ENCODE peak calls at places on chromosomes 13 and 19, in six cellular contexts. H is cardiac septum, T is GF-D8, V is NCI-H345, O is left ventricle myocardium inferior, N is cardiac fibroblast. C is an unnamed sample.

GRCh38 chr19:55062735-55063491 is at the start of gene RDH13:
- DNase-seq in H (peak), T (peak), V (peak), O (peak), N (peak), C (peak)

GRCh38 chr13:110108348-110109139 is 198.4 kb downstream of the COL4A1 start:
- DNase-seq in H (peak), T (peak), V (peak), O (peak), N (peak), C (peak)

GRCh38 chr19:41328157-41328817 is 18.3 kb downstream of the CCDC97 start:
- DNase-seq in H (no peak), T (no peak), V (no peak), O (no peak), N (no peak), C (no peak)

GRCh38 chr13:21898461-21898860 is 227.6 kb downstream of the FGF9 start:
- DNase-seq in H (no peak), T (no peak), V (no peak), O (no peak), N (no peak), C (no peak)

GRCh38 chr19:32336259-32337111 is 8.9 kb upstream of the ZNF507 start:
- DNase-seq in H (no peak), T (no peak), V (no peak), O (peak), N (peak), C (no peak)

GRCh38 chr13:76454991-76455390 is 431.2 kb downstream of the KCTD12 start:
- DNase-seq in H (no peak), T (no peak), V (no peak), O (no peak), N (no peak), C (no peak)

GRCh38 chr13:50282016-50282415 is 266.8 kb downstream of the KCNRG start:
- DNase-seq in H (no peak), T (no peak), V (no peak), O (no peak), N (no peak), C (no peak)

GRCh38 chr13:69553976-69554375 is 553.6 kb upstream of the ATXN8OS start:
- DNase-seq in H (no peak), T (no peak), V (no peak), O (no peak), N (no peak), C (no peak)

GRCh38 chr19:30387311-30388115 is 15.3 kb downstream of the ZNF536 start:
- DNase-seq in H (peak), T (no peak), V (no peak), O (peak), N (no peak), C (no peak)

GRCh38 chr13:92143766-92144165 is 745.3 kb downstream of the GPC5 start:
- DNase-seq in H (no peak), T (no peak), V (no peak), O (no peak), N (no peak), C (no peak)

GRCh38 chr13:76887070-76887563 is 912 bp upstream of the KCTD12 start:
- DNase-seq in H (peak), T (no peak), V (peak), O (peak), N (no peak), C (no peak)

GRCh38 chr19:16417660-16418596 is 53.8 kb downstream of the EPS15L1 start:
- DNase-seq in H (peak), T (no peak), V (peak), O (peak), N (peak), C (peak)

GRCh38 chr19:46296722-46297431 is at the start of gene HIF3A:
- DNase-seq in H (no peak), T (no peak), V (peak), O (peak), N (peak), C (peak)

GRCh38 chr13:76939215-76939614 is 9.1 kb upstream of the ACOD1 start:
- DNase-seq in H (no peak), T (no peak), V (no peak), O (no peak), N (peak), C (no peak)

GRCh38 chr13:25286969-25287961 is at the start of gene MTMR6:
- DNase-seq in H (peak), T (peak), V (peak), O (peak), N (peak), C (peak)

GRCh38 chr13:111114362-111115050 is 604 bp upstream of the ARHGEF7 start:
- DNase-seq in H (no peak), T (no peak), V (peak), O (peak), N (peak), C (no peak)

GRCh38 chr13:28059214-28059613 is 41.2 kb downstream of the FLT3 start:
- DNase-seq in H (no peak), T (peak), V (no peak), O (no peak), N (peak), C (peak)

GRCh38 chr13:83449666-83450395 is 432.4 kb downstream of the SLITRK1 start:
- DNase-seq in H (no peak), T (no peak), V (no peak), O (no peak), N (peak), C (no peak)

GRCh38 chr19:44816301-44816700 is 7.4 kb downstream of the BCAM start:
- DNase-seq in H (no peak), T (no peak), V (no peak), O (no peak), N (no peak), C (no peak)

GRCh38 chr13:36135876-36136275 is 4.7 kb upstream of the DCLK1 start:
- DNase-seq in H (no peak), T (no peak), V (no peak), O (no peak), N (no peak), C (no peak)

GRCh38 chr19:42292963-42293362 is 9.0 kb upstream of the PRR19 start:
- DNase-seq in H (no peak), T (no peak), V (no peak), O (no peak), N (no peak), C (no peak)

GRCh38 chr13:22848539-22849052 is 332.2 kb upstream of the SGCG start:
- DNase-seq in H (no peak), T (no peak), V (no peak), O (no peak), N (no peak), C (no peak)

GRCh38 chr19:18605196-18605545 is 1.4 kb downstream of the CRLF1 start:
- DNase-seq in H (no peak), T (no peak), V (no peak), O (no peak), N (no peak), C (no peak)

GRCh38 chr19:57719424-57719823 is 8.0 kb downstream of the ZNF671 start:
- DNase-seq in H (no peak), T (no peak), V (no peak), O (no peak), N (no peak), C (no peak)

C was measured in Calu3.